ENCODE peak calls at places on chromosomes 2 and 18, in ten cellular contexts. One of them, this sample, is unnamed. For H3K9me3, the result is how much of the 10 kb centered on the place peaks cover.

GRCh38 chr2:6215053-6215452 is 522.9 kb downstream of the SOX11 start:
- DNase-seq in GM12878: no peak
- DNase-seq in adrenal gland: no peak
- DNase-seq in Peyer's patch: no peak
- DNase-seq in stomach: no peak
- DNase-seq in prostate gland: no peak
- DNase-seq in A549: no peak
- DNase-seq in HCT116: no peak
- DNase-seq in upper lobe of left lung: no peak
- DNase-seq in heart left ventricle: no peak
- DNase-seq in this sample: no peak

GRCh38 chr18:49241852-49242251 is 218.6 kb downstream of the DYM start:
- DNase-seq in prostate gland: no peak
- DNase-seq in GM12878: no peak
- DNase-seq in Peyer's patch: no peak
- DNase-seq in upper lobe of left lung: no peak
- DNase-seq in stomach: no peak
- DNase-seq in adrenal gland: no peak
- DNase-seq in A549: no peak
- DNase-seq in heart left ventricle: no peak
- DNase-seq in HCT116: no peak
- DNase-seq in this sample: no peak

GRCh38 chr2:135586148-135586547 is 54.9 kb downstream of the R3HDM1 start:
- DNase-seq in stomach: no peak
- DNase-seq in Peyer's patch: no peak
- DNase-seq in A549: no peak
- DNase-seq in upper lobe of left lung: no peak
- DNase-seq in heart left ventricle: no peak
- DNase-seq in prostate gland: no peak
- DNase-seq in GM12878: no peak
- DNase-seq in HCT116: no peak
- DNase-seq in adrenal gland: no peak
- DNase-seq in this sample: no peak

GRCh38 chr2:88599527-88599926 is 27.7 kb downstream of the EIF2AK3 start:
- DNase-seq in Peyer's patch: no peak
- DNase-seq in adrenal gland: no peak
- DNase-seq in heart left ventricle: no peak
- DNase-seq in GM12878: no peak
- DNase-seq in HCT116: no peak
- DNase-seq in prostate gland: no peak
- DNase-seq in upper lobe of left lung: no peak
- DNase-seq in stomach: no peak
- DNase-seq in A549: no peak
- DNase-seq in this sample: no peak

GRCh38 chr2:144357623-144358400 is 162.1 kb downstream of the ZEB2 start:
- DNase-seq in Peyer's patch: no peak
- DNase-seq in adrenal gland: no peak
- DNase-seq in prostate gland: no peak
- DNase-seq in upper lobe of left lung: no peak
- DNase-seq in stomach: no peak
- DNase-seq in A549: peak
- DNase-seq in GM12878: peak
- DNase-seq in heart left ventricle: no peak
- DNase-seq in HCT116: peak
- DNase-seq in this sample: no peak

GRCh38 chr18:63472380-63472779 is 4.4 kb upstream of the SERPINB5 start:
- DNase-seq in upper lobe of left lung: no peak
- DNase-seq in HCT116: peak
- DNase-seq in adrenal gland: no peak
- DNase-seq in heart left ventricle: no peak
- DNase-seq in stomach: no peak
- DNase-seq in GM12878: no peak
- DNase-seq in prostate gland: no peak
- DNase-seq in A549: peak
- DNase-seq in Peyer's patch: no peak
- DNase-seq in this sample: no peak

GRCh38 chr18:62963522-62963921 is 248.2 kb downstream of the PHLPP1 start:
- DNase-seq in prostate gland: no peak
- DNase-seq in upper lobe of left lung: no peak
- DNase-seq in adrenal gland: no peak
- DNase-seq in stomach: no peak
- DNase-seq in GM12878: no peak
- DNase-seq in heart left ventricle: no peak
- DNase-seq in Peyer's patch: no peak
- DNase-seq in HCT116: no peak
- DNase-seq in A549: no peak
- DNase-seq in this sample: no peak

GRCh38 chr2:135103843-135104242 is 51.8 kb downstream of the RAB3GAP1 start:
- DNase-seq in GM12878: no peak
- DNase-seq in stomach: no peak
- DNase-seq in upper lobe of left lung: no peak
- DNase-seq in Peyer's patch: no peak
- DNase-seq in heart left ventricle: no peak
- DNase-seq in adrenal gland: no peak
- DNase-seq in HCT116: no peak
- DNase-seq in A549: no peak
- DNase-seq in prostate gland: no peak
- DNase-seq in this sample: no peak

GRCh38 chr2:74002515-74003391 is 18.0 kb downstream of the TET3 start:
- DNase-seq in adrenal gland: peak
- DNase-seq in prostate gland: peak
- DNase-seq in stomach: peak
- DNase-seq in GM12878: no peak
- DNase-seq in upper lobe of left lung: peak
- DNase-seq in heart left ventricle: peak
- DNase-seq in A549: no peak
- DNase-seq in Peyer's patch: peak
- DNase-seq in HCT116: no peak
- DNase-seq in this sample: peak

GRCh38 chr2:20635698-20636584 is 15.0 kb downstream of the HS1BP3 start:
- DNase-seq in heart left ventricle: peak
- DNase-seq in Peyer's patch: peak
- DNase-seq in upper lobe of left lung: peak
- DNase-seq in stomach: peak
- DNase-seq in prostate gland: peak
- DNase-seq in adrenal gland: peak
- DNase-seq in HCT116: peak
- DNase-seq in A549: peak
- DNase-seq in GM12878: no peak
- DNase-seq in this sample: peak

GRCh38 chr2:170679607-170680079 is 35.5 kb upstream of the SP5 start:
- DNase-seq in heart left ventricle: no peak
- DNase-seq in upper lobe of left lung: no peak
- DNase-seq in GM12878: no peak
- DNase-seq in adrenal gland: no peak
- DNase-seq in HCT116: no peak
- DNase-seq in prostate gland: peak
- DNase-seq in stomach: no peak
- DNase-seq in A549: no peak
- DNase-seq in Peyer's patch: no peak
- DNase-seq in this sample: no peak

GRCh38 chr2:223669453-223670225 is 67.5 kb upstream of the SCG2 start:
- DNase-seq in stomach: no peak
- DNase-seq in adrenal gland: no peak
- DNase-seq in Peyer's patch: no peak
- DNase-seq in GM12878: no peak
- DNase-seq in prostate gland: no peak
- DNase-seq in HCT116: no peak
- DNase-seq in heart left ventricle: no peak
- DNase-seq in upper lobe of left lung: no peak
- DNase-seq in A549: no peak
- DNase-seq in this sample: no peak

GRCh38 chr2:70084973-70085710 is 2.1 kb upstream of the PCBP1 start:
- DNase-seq in adrenal gland: peak
- DNase-seq in stomach: peak
- DNase-seq in HCT116: peak
- DNase-seq in prostate gland: peak
- DNase-seq in upper lobe of left lung: no peak
- DNase-seq in A549: no peak
- DNase-seq in Peyer's patch: peak
- DNase-seq in heart left ventricle: no peak
- DNase-seq in GM12878: peak
- DNase-seq in this sample: no peak

GRCh38 chr2:100160396-100160795 is 18.0 kb upstream of the AFF3 start:
- DNase-seq in stomach: no peak
- DNase-seq in Peyer's patch: no peak
- DNase-seq in HCT116: no peak
- DNase-seq in A549: no peak
- DNase-seq in heart left ventricle: no peak
- DNase-seq in GM12878: no peak
- DNase-seq in prostate gland: no peak
- DNase-seq in upper lobe of left lung: no peak
- DNase-seq in adrenal gland: no peak
- DNase-seq in this sample: no peak

GRCh38 chr18:8695932-8696510 is 9.3 kb upstream of the MTCL1 start:
- DNase-seq in upper lobe of left lung: no peak
- DNase-seq in prostate gland: no peak
- DNase-seq in heart left ventricle: no peak
- DNase-seq in HCT116: no peak
- DNase-seq in Peyer's patch: peak
- DNase-seq in adrenal gland: no peak
- DNase-seq in A549: no peak
- DNase-seq in stomach: no peak
- DNase-seq in GM12878: no peak
- DNase-seq in this sample: no peak

GRCh38 chr2:191299009-191299408 is 53.8 kb downstream of the MYO1B start:
- DNase-seq in prostate gland: no peak
- DNase-seq in heart left ventricle: no peak
- DNase-seq in HCT116: no peak
- DNase-seq in GM12878: no peak
- DNase-seq in stomach: no peak
- DNase-seq in Peyer's patch: no peak
- DNase-seq in upper lobe of left lung: no peak
- DNase-seq in adrenal gland: no peak
- DNase-seq in A549: no peak
- DNase-seq in this sample: no peak
- TF ChIP-seq POLR2A in prostate gland: no peak
- TF ChIP-seq POLR2A in heart left ventricle: no peak
- TF ChIP-seq POLR2A in HCT116: no peak
- TF ChIP-seq POLR2A in GM12878: no peak
- TF ChIP-seq POLR2A in stomach: no peak
- TF ChIP-seq POLR2A in Peyer's patch: no peak
- TF ChIP-seq POLR2A in upper lobe of left lung: no peak
- TF ChIP-seq POLR2A in adrenal gland: no peak
- TF ChIP-seq POLR2A in A549: no peak
- TF ChIP-seq POLR2A in this sample: no peak

DNA sequence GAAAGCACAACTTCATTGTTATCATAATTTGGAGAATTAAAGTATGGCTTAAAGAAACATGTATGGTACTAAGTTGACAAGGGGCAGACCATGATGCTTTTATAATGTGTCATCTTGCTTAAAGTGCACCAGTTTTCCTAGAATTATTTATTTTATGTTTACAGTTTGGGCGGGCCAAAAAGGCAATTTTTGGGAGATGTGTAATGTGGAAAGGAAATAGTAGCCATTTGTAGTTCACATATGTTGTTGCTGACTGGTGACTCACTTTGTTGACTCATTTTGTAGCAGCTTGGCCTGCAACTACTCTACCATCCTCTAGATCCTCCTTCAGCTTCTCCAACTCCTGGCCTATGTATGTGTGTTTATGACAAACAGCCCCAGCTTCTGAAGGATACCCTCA is 7.7 kb downstream of the ZSCAN30 start:
- DNase-seq in stomach: no peak
- DNase-seq in A549: no peak
- DNase-seq in heart left ventricle: no peak
- DNase-seq in upper lobe of left lung: no peak
- DNase-seq in GM12878: no peak
- DNase-seq in HCT116: no peak
- DNase-seq in adrenal gland: no peak
- DNase-seq in prostate gland: no peak
- DNase-seq in Peyer's patch: no peak
- DNase-seq in this sample: no peak
- H3K9me3 ChIP-seq in stomach: under half
- H3K9me3 ChIP-seq in A549: under half
- H3K9me3 ChIP-seq in heart left ventricle: under half
- H3K9me3 ChIP-seq in upper lobe of left lung: under half
- H3K9me3 ChIP-seq in GM12878: under half
- H3K9me3 ChIP-seq in HCT116: under half
- H3K9me3 ChIP-seq in adrenal gland: under half
- H3K9me3 ChIP-seq in prostate gland: under half
- H3K9me3 ChIP-seq in Peyer's patch: under half
- H3K9me3 ChIP-seq in this sample: under half

GRCh38 chr2:32553829-32554432 is 73.9 kb upstream of the TTC27 start:
- DNase-seq in stomach: no peak
- DNase-seq in upper lobe of left lung: no peak
- DNase-seq in GM12878: peak
- DNase-seq in heart left ventricle: no peak
- DNase-seq in A549: peak
- DNase-seq in prostate gland: no peak
- DNase-seq in Peyer's patch: no peak
- DNase-seq in adrenal gland: no peak
- DNase-seq in HCT116: peak
- DNase-seq in this sample: no peak
- TF ChIP-seq CTCF in stomach: no peak
- TF ChIP-seq CTCF in upper lobe of left lung: peak
- TF ChIP-seq CTCF in GM12878: peak
- TF ChIP-seq CTCF in heart left ventricle: peak
- TF ChIP-seq CTCF in A549: peak
- TF ChIP-seq CTCF in prostate gland: peak
- TF ChIP-seq CTCF in Peyer's patch: peak
- TF ChIP-seq CTCF in adrenal gland: peak
- TF ChIP-seq CTCF in HCT116: peak
- TF ChIP-seq CTCF in this sample: peak

GRCh38 chr2:231927566-231927890 is 1.3 kb upstream of the NPPC start:
- DNase-seq in GM12878: no peak
- DNase-seq in stomach: no peak
- DNase-seq in prostate gland: no peak
- DNase-seq in adrenal gland: no peak
- DNase-seq in upper lobe of left lung: no peak
- DNase-seq in Peyer's patch: no peak
- DNase-seq in HCT116: no peak
- DNase-seq in heart left ventricle: no peak
- DNase-seq in A549: no peak
- DNase-seq in this sample: no peak

GRCh38 chr2:231926761-231927565 is 767 bp upstream of the NPPC start:
- DNase-seq in stomach: no peak
- DNase-seq in heart left ventricle: no peak
- DNase-seq in adrenal gland: peak
- DNase-seq in Peyer's patch: no peak
- DNase-seq in GM12878: no peak
- DNase-seq in HCT116: no peak
- DNase-seq in upper lobe of left lung: peak
- DNase-seq in prostate gland: peak
- DNase-seq in A549: no peak
- DNase-seq in this sample: peak

GRCh38 chr2:231925303-231926179 is 655 bp downstream of the NPPC start:
- DNase-seq in stomach: peak
- DNase-seq in A549: peak
- DNase-seq in HCT116: peak
- DNase-seq in adrenal gland: peak
- DNase-seq in GM12878: no peak
- DNase-seq in Peyer's patch: peak
- DNase-seq in prostate gland: peak
- DNase-seq in upper lobe of left lung: peak
- DNase-seq in heart left ventricle: peak
- DNase-seq in this sample: peak

GRCh38 chr2:231924889-231925275 is 1.3 kb downstream of the NPPC start:
- DNase-seq in stomach: no peak
- DNase-seq in HCT116: no peak
- DNase-seq in adrenal gland: no peak
- DNase-seq in heart left ventricle: no peak
- DNase-seq in upper lobe of left lung: no peak
- DNase-seq in prostate gland: no peak
- DNase-seq in GM12878: no peak
- DNase-seq in Peyer's patch: no peak
- DNase-seq in A549: peak
- DNase-seq in this sample: no peak

GRCh38 chr2:231926180-231926741 is at the start of gene NPPC:
- DNase-seq in stomach: peak
- DNase-seq in adrenal gland: no peak
- DNase-seq in HCT116: no peak
- DNase-seq in A549: peak
- DNase-seq in heart left ventricle: peak
- DNase-seq in Peyer's patch: no peak
- DNase-seq in GM12878: no peak
- DNase-seq in upper lobe of left lung: peak
- DNase-seq in prostate gland: peak
- DNase-seq in this sample: peak
- TF ChIP-seq POLR2A in stomach: no peak
- TF ChIP-seq POLR2A in adrenal gland: no peak
- TF ChIP-seq POLR2A in HCT116: no peak
- TF ChIP-seq POLR2A in A549: peak
- TF ChIP-seq POLR2A in heart left ventricle: no peak
- TF ChIP-seq POLR2A in Peyer's patch: no peak
- TF ChIP-seq POLR2A in GM12878: peak
- TF ChIP-seq POLR2A in upper lobe of left lung: no peak
- TF ChIP-seq POLR2A in prostate gland: no peak
- TF ChIP-seq POLR2A in this sample: no peak

This sample was measured in uterus.